ENCODE peak calls at places on chromosome 5, in seven cellular contexts. Y is cardiac muscle cell, H is pancreas, L is breast epithelium, F is right atrium auricular region, K is IMR-90, A is adipocyte. S is an unnamed sample. For H3K27me3, the result is how much of the 10 kb centered on the place peaks cover.

GRCh38 chr5:162139190-162139589 is 71.6 kb downstream of the GABRG2 start:
- DNase-seq in Y (no peak), H (no peak), L (no peak), F (no peak), K (no peak), A (no peak), S (no peak)

GRCh38 chr5:174166231-174167079 is 120.9 kb downstream of the NSG2 start:
- DNase-seq in Y (no peak), H (no peak), L (no peak), F (no peak), K (no peak), A (no peak), S (no peak)

GRCh38 chr5:134103998-134104612 is 10.4 kb upstream of the TCF7 start:
- DNase-seq in Y (no peak), H (no peak), L (no peak), F (no peak), K (no peak), A (no peak), S (no peak)

GRCh38 chr5:158619083-158619788 is 480.5 kb downstream of the EBF1 start:
- DNase-seq in Y (no peak), H (no peak), L (no peak), F (no peak), K (no peak), A (peak), S (no peak)

GRCh38 chr5:171676286-171676944 is 109.2 kb upstream of the SMIM23 start:
- DNase-seq in Y (no peak), H (no peak), L (no peak), F (peak), K (no peak), A (no peak), S (no peak)

GRCh38 chr5:150658699-150659265 is 2.3 kb upstream of the MYOZ3 start:
- DNase-seq in Y (no peak), H (no peak), L (no peak), F (no peak), K (no peak), A (no peak), S (no peak)

GRCh38 chr5:98929123-98929981 is 545 bp upstream of the CHD1 start:
- DNase-seq in Y (peak), H (peak), L (peak), F (peak), K (peak), A (peak), S (peak)

GRCh38 chr5:10133830-10134229 is 115.9 kb downstream of the ATPSCKMT start:
- DNase-seq in Y (peak), H (no peak), L (no peak), F (no peak), K (peak), A (peak), S (no peak)

GRCh38 chr5:174459832-174460448 is 264.4 kb upstream of the MSX2 start:
- DNase-seq in Y (no peak), H (no peak), L (no peak), F (no peak), K (no peak), A (no peak), S (no peak)

GRCh38 chr5:167284491-167284890 is 1007.0 kb upstream of the WWC1 start:
- DNase-seq in Y (no peak), H (no peak), L (no peak), F (no peak), K (peak), A (peak), S (no peak)

GRCh38 chr5:78275998-78276543 is 18.4 kb downstream of the AP3B1 start:
- DNase-seq in Y (peak), H (no peak), L (no peak), F (no peak), K (peak), A (no peak), S (no peak)

GRCh38 chr5:65203746-65204145 is 278.0 kb downstream of the ADAMTS6 start:
- DNase-seq in Y (peak), H (no peak), L (no peak), F (no peak), K (peak), A (peak), S (no peak)

GRCh38 chr5:115377468-115378217 is 81.2 kb upstream of the CCDC112 start:
- DNase-seq in Y (peak), H (no peak), L (no peak), F (no peak), K (peak), A (peak), S (no peak)

GRCh38 chr5:177994561-177995190 is 1.4 kb downstream of the PROP1 start:
- DNase-seq in Y (no peak), H (no peak), L (no peak), F (peak), K (no peak), A (no peak), S (no peak)

GRCh38 chr5:177994063-177994462 is 2.0 kb downstream of the PROP1 start:
- DNase-seq in Y (no peak), H (no peak), L (no peak), F (peak), K (no peak), A (no peak), S (no peak)

GRCh38 chr5:177988989-177989625 is 6.9 kb downstream of the PROP1 start:
- DNase-seq in Y (no peak), H (no peak), L (no peak), F (no peak), K (no peak), A (no peak), S (no peak)

GRCh38 chr5:177995691-177996595 is at the start of gene PROP1:
- DNase-seq in Y (no peak), H (no peak), L (no peak), F (peak), K (no peak), A (no peak), S (no peak)

GRCh38 chr5:177992466-177992865 is 3.6 kb downstream of the PROP1 start:
- DNase-seq in Y (no peak), H (no peak), L (no peak), F (no peak), K (no peak), A (no peak), S (no peak)
- H3K27me3 ChIP-seq in Y (under half), H (under half), L (under half), F (under half), K (under half), A (under half), S (under half)

GRCh38 chr5:77128411-77129061 is 41.5 kb upstream of the ZBED3 start:
- DNase-seq in Y (no peak), H (no peak), L (no peak), F (no peak), K (no peak), A (no peak), S (no peak)

GRCh38 chr5:77129386-77129785 is 42.3 kb upstream of the ZBED3 start:
- DNase-seq in Y (peak), H (no peak), L (no peak), F (no peak), K (peak), A (peak), S (no peak)

GRCh38 chr5:77138981-77139380 is 51.9 kb upstream of the ZBED3 start:
- DNase-seq in Y (peak), H (no peak), L (no peak), F (no peak), K (peak), A (no peak), S (peak)

DNA sequence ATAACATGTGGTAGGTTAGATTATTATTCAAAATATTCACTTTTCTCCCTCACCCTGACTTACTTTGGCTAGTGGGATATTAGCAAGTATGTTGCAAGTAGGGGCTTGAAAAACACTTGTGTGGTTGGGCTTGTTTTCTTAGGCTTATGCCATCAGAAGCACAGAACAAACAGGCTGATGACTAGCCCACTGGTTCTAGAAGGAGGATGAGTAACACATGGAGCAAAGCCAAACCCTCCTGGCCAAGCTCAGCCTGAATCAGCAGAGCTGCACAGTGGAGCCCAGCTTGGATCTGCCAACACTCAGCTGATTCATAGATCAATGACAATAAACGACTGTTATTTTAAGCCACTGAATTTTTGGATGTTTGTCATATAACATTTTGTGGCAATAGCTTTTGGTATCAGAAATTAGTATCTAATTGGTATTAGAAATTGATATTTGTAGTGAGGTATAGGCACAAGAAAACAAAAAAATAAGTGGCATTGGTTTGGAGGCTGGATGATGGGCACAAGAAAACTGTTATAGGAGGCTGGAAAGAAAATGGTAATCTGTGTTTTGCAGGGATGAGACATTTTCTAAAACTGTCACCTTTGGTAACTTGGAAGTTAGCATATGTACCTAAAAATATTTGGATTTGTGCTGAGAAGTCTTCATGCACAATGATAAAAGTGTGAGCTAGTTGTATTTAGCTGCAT is 46.1 kb upstream of the ZBED3 start:
- DNase-seq in Y (peak), H (peak), L (peak), F (peak), K (peak), A (peak), S (peak)
- H3K27me3 ChIP-seq in Y (under half), H (under half), L (under half), F (under half), K (under half), A (under half), S (under half)

GRCh38 chr5:135834639-135835529 is at the start of gene SLC25A48:
- DNase-seq in Y (peak), H (peak), L (no peak), F (no peak), K (peak), A (peak), S (peak)
- H3K27me3 ChIP-seq in Y (half or more), H (under half), L (under half), F (under half), K (under half), A (half or more), S (under half)

DNA sequence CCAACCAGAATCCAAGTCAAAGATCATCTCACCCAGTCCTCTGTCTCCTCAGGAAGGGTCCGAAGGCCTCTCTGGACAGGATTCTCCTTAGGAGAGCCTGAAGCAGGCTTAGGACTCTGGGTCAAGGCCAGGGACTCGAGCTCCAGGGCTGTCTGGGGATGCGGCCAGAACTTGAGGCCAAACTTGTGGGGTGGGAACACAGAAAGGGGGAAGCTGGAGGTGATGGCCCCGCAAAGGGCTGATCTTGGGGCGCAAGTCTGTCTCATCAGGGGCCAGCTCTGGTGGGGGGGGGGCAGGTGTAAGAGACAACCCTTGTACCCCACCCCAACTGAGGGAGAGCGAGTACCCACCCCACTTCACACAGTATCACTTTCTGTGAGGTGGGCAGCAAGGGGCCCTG is 109.8 kb downstream of the PSD2 start:
- DNase-seq in Y (no peak), H (no peak), L (no peak), F (no peak), K (no peak), A (no peak), S (no peak)
- H3K27me3 ChIP-seq in Y (under half), H (under half), L (under half), F (under half), K (half or more), A (under half), S (under half)

GRCh38 chr5:481347-481746 is 38.4 kb downstream of the EXOC3 start:
- DNase-seq in Y (no peak), H (no peak), L (no peak), F (no peak), K (no peak), A (no peak), S (no peak)
- H3K27me3 ChIP-seq in Y (under half), H (under half), L (under half), F (under half), K (under half), A (under half), S (half or more)

GRCh38 chr5:53480474-53481353 is at the start of gene FST:
- DNase-seq in Y (peak), H (no peak), L (no peak), F (no peak), K (peak), A (peak), S (no peak)

GRCh38 chr5:53481354-53481886 is 991 bp downstream of the FST start:
- DNase-seq in Y (peak), H (no peak), L (no peak), F (no peak), K (peak), A (peak), S (no peak)

GRCh38 chr5:53478411-53479044 is 1.9 kb upstream of the FST start:
- DNase-seq in Y (peak), H (peak), L (no peak), F (no peak), K (peak), A (peak), S (peak)

GRCh38 chr5:53479045-53479655 is 1.3 kb upstream of the FST start:
- DNase-seq in Y (no peak), H (no peak), L (no peak), F (no peak), K (peak), A (no peak), S (no peak)

DNA sequence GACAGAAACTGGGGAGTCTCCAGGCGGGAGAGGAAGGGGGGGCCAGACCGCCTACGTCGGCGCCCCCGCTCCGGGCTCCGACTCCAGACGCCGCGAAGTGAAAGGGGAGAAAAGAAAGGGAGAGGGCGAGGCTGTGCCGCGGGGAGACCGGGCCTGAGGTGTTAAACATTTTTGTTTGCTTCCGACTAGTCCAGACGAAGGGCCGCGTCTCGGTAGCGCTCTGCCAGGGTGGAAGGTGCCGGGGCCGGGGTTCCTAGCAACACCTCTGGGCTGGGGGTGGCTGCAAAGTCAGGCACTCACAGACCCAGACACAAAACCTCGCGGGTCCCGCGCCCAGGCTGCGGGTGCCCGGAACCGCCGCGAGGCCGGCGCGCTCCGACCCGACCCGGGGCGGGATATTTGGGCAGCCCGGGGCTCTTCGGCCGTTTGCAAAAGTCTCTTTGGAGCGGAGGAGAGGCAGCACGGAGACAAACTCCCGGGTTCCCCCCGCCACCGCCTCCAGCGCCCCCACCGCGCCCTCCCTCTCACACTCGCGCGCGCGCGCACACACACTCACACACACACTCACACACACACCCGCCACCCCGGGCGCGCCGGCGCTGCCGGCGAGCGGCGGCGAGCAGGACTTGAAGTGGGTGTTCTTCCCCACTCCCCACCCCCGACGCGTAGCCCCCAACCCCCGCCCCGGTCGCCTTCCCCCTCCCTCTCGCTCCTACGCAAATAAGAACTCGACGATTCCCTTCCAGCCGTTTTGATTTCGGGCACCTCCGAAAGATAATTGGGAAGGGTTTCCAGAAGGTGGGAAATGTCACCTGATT is 564 bp upstream of the FST start:
- DNase-seq in Y (peak), H (peak), L (no peak), F (no peak), K (peak), A (peak), S (peak)
- H3K27me3 ChIP-seq in Y (under half), H (under half), L (under half), F (under half), K (under half), A (under half), S (under half)

DNA sequence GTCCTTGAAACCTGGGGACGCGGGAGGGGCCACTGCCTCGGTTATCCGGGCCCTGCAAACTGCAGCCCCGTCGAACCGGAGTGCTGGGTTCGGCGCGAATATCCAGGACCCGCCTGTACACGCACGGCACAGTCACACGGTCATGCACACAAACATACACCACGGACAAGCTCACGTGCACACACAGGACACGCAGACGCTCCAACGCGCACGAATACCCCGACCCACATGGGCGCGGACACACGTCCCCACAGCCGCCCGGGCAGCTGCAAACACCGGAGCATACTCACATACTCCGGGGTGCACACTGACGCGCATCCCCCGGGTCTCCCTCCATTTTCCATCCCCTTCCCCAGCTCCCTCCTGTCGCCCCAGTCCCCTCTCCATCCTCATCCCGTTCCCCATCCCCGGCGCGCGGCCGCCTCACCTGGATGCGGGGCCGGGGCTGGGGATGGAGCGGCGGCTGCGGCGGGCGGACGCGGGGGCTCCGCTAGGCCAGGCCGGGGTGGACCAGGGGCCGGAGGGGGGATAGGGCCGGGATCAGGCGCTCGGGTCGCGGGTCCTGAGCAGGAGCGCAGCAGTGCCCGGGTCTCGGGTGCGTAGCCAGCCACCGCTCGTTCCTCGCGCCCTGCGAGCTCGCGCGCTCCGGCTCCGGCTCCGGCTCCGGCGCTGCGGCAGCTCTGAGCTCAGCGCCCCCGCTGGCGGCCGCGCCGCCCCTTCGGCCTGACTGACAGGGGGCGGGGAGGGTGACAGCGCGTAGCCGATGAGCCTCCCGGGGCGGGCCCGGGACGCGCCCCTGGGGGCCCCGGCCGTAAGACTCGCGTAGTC is at the start of the genes EIF4E1B and SNCB:
- DNase-seq in Y (peak), H (no peak), L (no peak), F (no peak), K (no peak), A (peak), S (no peak)
- H3K27me3 ChIP-seq in Y (half or more), H (under half), L (under half), F (under half), K (half or more), A (half or more), S (half or more)

GRCh38 chr5:5929231-5929630 is 449.1 kb downstream of the MED10 start:
- DNase-seq in Y (no peak), H (no peak), L (no peak), F (no peak), K (no peak), A (no peak), S (no peak)
- H3K27me3 ChIP-seq in Y (under half), H (under half), L (under half), F (under half), K (under half), A (under half), S (under half)

S was measured in suprapubic skin.